ENCODE peak calls at places on chromosomes 3 and 15, in four cellular contexts. D is nephron progenitor cell, Y is tibial nerve, Q is LNCaP clone FGC. W is an unnamed sample.

GRCh38 chr3:77707271-77707670 is 667.4 kb downstream of the ROBO2 start:
- DNase-seq in Y (no peak), Q (no peak), D (no peak), W (no peak)

GRCh38 chr3:7821858-7822257 is 679.8 kb upstream of the LMCD1 start:
- DNase-seq in Y (no peak), D (no peak), Q (no peak), W (no peak)

GRCh38 chr3:157931517-157931916 is 174.7 kb downstream of the SHOX2 start:
- DNase-seq in Y (no peak), D (no peak), Q (no peak), W (no peak)

GRCh38 chr3:45551214-45552010 is 43.1 kb upstream of the LIMD1 start:
- DNase-seq in D (no peak), Y (peak; percentile 56), Q (no peak), W (peak; percentile 21)

GRCh38 chr3:33360136-33360825 is 79.9 kb downstream of the UBP1 start:
- DNase-seq in Q (peak; percentile 53), Y (no peak), D (no peak), W (no peak)

GRCh38 chr3:141530133-141530768 is 43.4 kb downstream of the RASA2 start:
- DNase-seq in D (no peak), Y (no peak), Q (no peak), W (no peak)

GRCh38 chr3:9957214-9957613 is 5.0 kb upstream of the PRRT3 start:
- DNase-seq in Y (no peak), D (no peak), Q (no peak), W (no peak)

GRCh38 chr3:134614955-134615354 is 35.9 kb downstream of the KY start:
- DNase-seq in Y (no peak), D (no peak), Q (no peak), W (no peak)

GRCh38 chr3:59006791-59007517 is 42.9 kb downstream of the CFAP20DC start:
- DNase-seq in Y (no peak), Q (no peak), D (no peak), W (no peak)

GRCh38 chr15:31360843-31361763 is 34.5 kb downstream of the KLF13 start:
- DNase-seq in D (no peak), Y (no peak), Q (no peak), W (no peak)

GRCh38 chr3:50604110-50604621 is 7.4 kb downstream of the CISH start:
- DNase-seq in Y (no peak), Q (no peak), D (no peak), W (no peak)

GRCh38 chr15:80154336-80154735 is 1.5 kb downstream of the FAH start:
- DNase-seq in D (peak; percentile 22), Q (no peak), Y (no peak), W (no peak)

GRCh38 chr3:192795021-192795420 is 67.7 kb upstream of the FGF12 start:
- DNase-seq in Y (no peak), Q (no peak), D (no peak), W (no peak)

GRCh38 chr15:39776068-39776467 is 6.6 kb downstream of the FSIP1 start:
- DNase-seq in Y (no peak), Q (no peak), D (no peak), W (no peak)

GRCh38 chr15:62886431-62887071 is 156.0 kb upstream of the TPM1 start:
- DNase-seq in Q (no peak), Y (no peak), D (no peak), W (no peak)
- TF ChIP-seq CTCF in Q (no peak), Y (no peak), D (no peak), W (no peak)

DNA sequence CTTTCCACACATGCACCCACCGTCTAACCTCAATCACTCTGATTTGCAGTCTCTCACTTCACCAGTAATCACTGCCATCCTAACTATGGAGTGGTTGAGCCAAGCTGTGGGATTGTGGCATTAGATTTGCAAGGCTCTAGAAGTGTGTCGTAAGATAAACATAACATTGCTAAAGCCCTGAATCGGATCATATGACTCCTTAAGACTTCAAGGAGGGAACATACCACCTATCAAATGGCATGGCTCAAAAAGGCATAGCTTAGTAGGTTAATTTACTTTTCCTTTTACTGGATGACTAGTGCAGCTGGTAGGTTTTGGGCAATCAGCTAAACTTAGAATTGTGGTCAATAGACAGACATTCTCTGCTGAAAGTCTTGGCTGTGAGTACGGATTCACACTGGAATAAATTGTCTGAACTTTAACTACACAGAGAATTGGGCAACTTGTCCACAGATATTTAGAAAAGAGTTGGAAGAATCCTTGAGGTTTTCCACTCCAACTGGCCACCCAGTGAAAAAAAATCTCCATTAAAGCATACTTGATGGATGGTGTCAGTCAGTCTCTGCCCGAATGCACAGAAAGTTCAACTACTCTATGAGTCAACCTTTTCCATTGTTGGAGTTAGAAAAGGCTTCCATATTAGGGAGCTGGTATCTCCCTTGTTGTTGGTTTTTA is 476.7 kb upstream of the CBLB start:
- DNase-seq in Q (no peak), Y (peak; percentile 18), D (no peak), W (no peak)
- TF ChIP-seq CTCF in Q (no peak), Y (no peak), D (no peak), W (no peak)

GRCh38 chr3:113531826-113532697 is at the start of gene SIDT1:
- DNase-seq in D (peak; percentile 12), Y (no peak), Q (peak; percentile 14), W (no peak)

GRCh38 chr3:113534365-113534764 is 2.0 kb downstream of the SIDT1 start:
- DNase-seq in Q (no peak), Y (no peak), D (no peak), W (no peak)

GRCh38 chr3:113535898-113536297 is 3.5 kb downstream of the SIDT1 start:
- DNase-seq in Y (no peak), Q (no peak), D (no peak), W (no peak)

GRCh38 chr3:113533534-113533892 is 1.2 kb downstream of the SIDT1 start:
- DNase-seq in D (no peak), Y (no peak), Q (no peak), W (no peak)

GRCh38 chr3:113532698-113533533 is 561 bp downstream of the SIDT1 start:
- DNase-seq in Q (no peak), Y (no peak), D (peak; percentile 58), W (peak; percentile 52)
- TF ChIP-seq CTCF in Q (no peak), Y (no peak), D (no peak), W (no peak)

DNA sequence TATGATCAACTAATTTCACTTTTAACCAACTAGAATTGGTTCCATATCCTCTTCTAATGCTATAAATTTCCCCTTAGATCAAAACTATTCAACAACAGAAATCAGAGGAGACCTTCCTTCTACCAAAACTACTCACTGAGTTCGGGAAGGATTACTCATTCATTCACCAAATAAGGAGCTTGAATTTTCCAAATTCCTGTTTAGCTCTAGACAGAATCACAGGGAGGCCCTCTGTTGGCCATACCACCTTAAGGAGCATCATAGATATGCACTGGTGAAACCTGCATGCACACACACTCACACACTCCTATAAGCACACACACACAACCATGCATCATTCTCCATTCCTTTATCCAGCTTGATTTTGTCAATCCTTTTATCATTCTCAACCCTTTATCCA is 49.0 kb downstream of the SUCLG2 start:
- DNase-seq in D (no peak), Y (no peak), Q (no peak), W (no peak)
- TF ChIP-seq CTCF in D (no peak), Y (no peak), Q (no peak), W (no peak)

GRCh38 chr3:173411288-173412064 is 13.9 kb downstream of the NLGN1 start:
- DNase-seq in D (no peak), Y (peak; percentile 25), Q (no peak), W (no peak)
- TF ChIP-seq CTCF in D (no peak), Y (peak; percentile 47), Q (peak; percentile 71), W (no peak)